ENCODE peak calls at places on chromosomes 7 and 10, in eight cellular contexts. One of them, this sample, is unnamed.

GRCh38 chr7:5363729-5364128 is 59.9 kb downstream of the TNRC18 start:
- DNase-seq in SK-N-SH: no peak
- DNase-seq in PC-9: no peak
- DNase-seq in IMR-90: no peak
- DNase-seq in psoas muscle: no peak
- DNase-seq in colonic mucosa: no peak
- DNase-seq in gastrocnemius medialis: no peak
- DNase-seq in heart left ventricle: no peak
- DNase-seq in this sample: no peak

GRCh38 chr7:129615018-129615417 is 3.5 kb downstream of the NRF1 start:
- DNase-seq in IMR-90: peak; percentile 72
- DNase-seq in gastrocnemius medialis: no peak
- DNase-seq in SK-N-SH: no peak
- DNase-seq in heart left ventricle: no peak
- DNase-seq in PC-9: peak; percentile 35
- DNase-seq in psoas muscle: no peak
- DNase-seq in colonic mucosa: no peak
- DNase-seq in this sample: no peak

GRCh38 chr7:2360791-2361190 is 6.2 kb downstream of the EIF3B start:
- DNase-seq in gastrocnemius medialis: no peak
- DNase-seq in PC-9: no peak
- DNase-seq in heart left ventricle: no peak
- DNase-seq in IMR-90: peak; percentile 48
- DNase-seq in psoas muscle: no peak
- DNase-seq in colonic mucosa: no peak
- DNase-seq in SK-N-SH: no peak
- DNase-seq in this sample: no peak

GRCh38 chr7:133575726-133576125 is 322.8 kb downstream of the EXOC4 start:
- DNase-seq in heart left ventricle: no peak
- DNase-seq in PC-9: no peak
- DNase-seq in SK-N-SH: peak; percentile 70
- DNase-seq in colonic mucosa: no peak
- DNase-seq in gastrocnemius medialis: no peak
- DNase-seq in IMR-90: no peak
- DNase-seq in psoas muscle: no peak
- DNase-seq in this sample: no peak

GRCh38 chr10:69577268-69578232 is 4.3 kb upstream of the NEUROG3 start:
- DNase-seq in psoas muscle: no peak
- DNase-seq in PC-9: peak; percentile 26
- DNase-seq in heart left ventricle: no peak
- DNase-seq in IMR-90: no peak
- DNase-seq in SK-N-SH: peak; percentile 52
- DNase-seq in colonic mucosa: no peak
- DNase-seq in gastrocnemius medialis: no peak
- DNase-seq in this sample: no peak

GRCh38 chr10:77105756-77106155 is 531.9 kb downstream of the KCNMA1 start:
- DNase-seq in heart left ventricle: no peak
- DNase-seq in gastrocnemius medialis: no peak
- DNase-seq in psoas muscle: no peak
- DNase-seq in IMR-90: peak; percentile 42
- DNase-seq in colonic mucosa: no peak
- DNase-seq in SK-N-SH: no peak
- DNase-seq in PC-9: no peak
- DNase-seq in this sample: no peak

GRCh38 chr7:114502454-114503254 is 88.0 kb downstream of the FOXP2 start:
- DNase-seq in PC-9: no peak
- DNase-seq in psoas muscle: no peak
- DNase-seq in SK-N-SH: no peak
- DNase-seq in colonic mucosa: peak; percentile 32
- DNase-seq in heart left ventricle: no peak
- DNase-seq in gastrocnemius medialis: no peak
- DNase-seq in IMR-90: peak; percentile 16
- DNase-seq in this sample: no peak

GRCh38 chr7:95471076-95471475 is 14.7 kb upstream of the ASB4 start:
- DNase-seq in PC-9: no peak
- DNase-seq in IMR-90: no peak
- DNase-seq in heart left ventricle: no peak
- DNase-seq in psoas muscle: no peak
- DNase-seq in SK-N-SH: no peak
- DNase-seq in gastrocnemius medialis: no peak
- DNase-seq in colonic mucosa: no peak
- DNase-seq in this sample: no peak

GRCh38 chr7:33053716-33054115 is 8.9 kb downstream of the NT5C3A start:
- DNase-seq in SK-N-SH: no peak
- DNase-seq in colonic mucosa: no peak
- DNase-seq in heart left ventricle: no peak
- DNase-seq in PC-9: no peak
- DNase-seq in psoas muscle: no peak
- DNase-seq in gastrocnemius medialis: no peak
- DNase-seq in IMR-90: no peak
- DNase-seq in this sample: no peak

GRCh38 chr10:83469719-83470336 is 669.5 kb upstream of the GHITM start:
- DNase-seq in colonic mucosa: no peak
- DNase-seq in IMR-90: no peak
- DNase-seq in PC-9: no peak
- DNase-seq in psoas muscle: no peak
- DNase-seq in gastrocnemius medialis: no peak
- DNase-seq in heart left ventricle: no peak
- DNase-seq in SK-N-SH: no peak
- DNase-seq in this sample: no peak

GRCh38 chr10:112177247-112177646 is 6.3 kb downstream of the GPAM start:
- DNase-seq in IMR-90: peak; percentile 27
- DNase-seq in PC-9: no peak
- DNase-seq in heart left ventricle: no peak
- DNase-seq in gastrocnemius medialis: no peak
- DNase-seq in colonic mucosa: no peak
- DNase-seq in SK-N-SH: no peak
- DNase-seq in psoas muscle: no peak
- DNase-seq in this sample: no peak
- H3K4me1 ChIP-seq in IMR-90: no peaks in the 10 kb centered on the region
- H3K4me1 ChIP-seq in PC-9: no peaks in the 10 kb centered on the region
- H3K4me1 ChIP-seq in heart left ventricle: peaks cover 5% of the 10 kb centered on the region
- H3K4me1 ChIP-seq in gastrocnemius medialis: peaks cover 14% of the 10 kb centered on the region
- H3K4me1 ChIP-seq in colonic mucosa: no peaks in the 10 kb centered on the region
- H3K4me1 ChIP-seq in SK-N-SH: no peaks in the 10 kb centered on the region
- H3K4me1 ChIP-seq in psoas muscle: peaks cover 9% of the 10 kb centered on the region
- H3K4me1 ChIP-seq in this sample: peaks cover 3% of the 10 kb centered on the region

DNA sequence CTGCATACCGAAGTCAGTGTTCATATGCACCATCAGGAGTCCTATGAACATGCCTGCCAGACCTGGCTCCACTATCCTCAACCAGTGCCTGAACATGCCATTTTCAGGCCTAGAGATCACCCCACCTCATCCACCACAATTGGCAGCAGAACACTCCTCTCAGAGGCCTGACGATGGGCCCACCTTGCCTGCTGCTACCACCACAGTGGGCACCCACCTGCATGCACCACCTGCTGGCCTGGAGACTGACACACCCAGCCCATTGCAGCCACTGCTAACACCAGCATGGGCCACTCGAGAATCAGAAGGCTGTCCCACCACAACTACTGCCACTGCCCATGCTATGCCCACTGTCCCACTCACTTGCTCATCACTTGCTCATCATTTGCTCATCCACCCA is 130.7 kb upstream of the FAM13C start:
- DNase-seq in PC-9: no peak
- DNase-seq in IMR-90: no peak
- DNase-seq in psoas muscle: no peak
- DNase-seq in colonic mucosa: no peak
- DNase-seq in SK-N-SH: no peak
- DNase-seq in gastrocnemius medialis: no peak
- DNase-seq in heart left ventricle: no peak
- DNase-seq in this sample: no peak
- TF ChIP-seq CTCF in PC-9: no peak
- TF ChIP-seq CTCF in IMR-90: no peak
- TF ChIP-seq CTCF in psoas muscle: no peak
- TF ChIP-seq CTCF in colonic mucosa: no peak
- TF ChIP-seq CTCF in SK-N-SH: no peak
- TF ChIP-seq CTCF in gastrocnemius medialis: no peak
- TF ChIP-seq CTCF in heart left ventricle: no peak
- TF ChIP-seq CTCF in this sample: no peak

DNA sequence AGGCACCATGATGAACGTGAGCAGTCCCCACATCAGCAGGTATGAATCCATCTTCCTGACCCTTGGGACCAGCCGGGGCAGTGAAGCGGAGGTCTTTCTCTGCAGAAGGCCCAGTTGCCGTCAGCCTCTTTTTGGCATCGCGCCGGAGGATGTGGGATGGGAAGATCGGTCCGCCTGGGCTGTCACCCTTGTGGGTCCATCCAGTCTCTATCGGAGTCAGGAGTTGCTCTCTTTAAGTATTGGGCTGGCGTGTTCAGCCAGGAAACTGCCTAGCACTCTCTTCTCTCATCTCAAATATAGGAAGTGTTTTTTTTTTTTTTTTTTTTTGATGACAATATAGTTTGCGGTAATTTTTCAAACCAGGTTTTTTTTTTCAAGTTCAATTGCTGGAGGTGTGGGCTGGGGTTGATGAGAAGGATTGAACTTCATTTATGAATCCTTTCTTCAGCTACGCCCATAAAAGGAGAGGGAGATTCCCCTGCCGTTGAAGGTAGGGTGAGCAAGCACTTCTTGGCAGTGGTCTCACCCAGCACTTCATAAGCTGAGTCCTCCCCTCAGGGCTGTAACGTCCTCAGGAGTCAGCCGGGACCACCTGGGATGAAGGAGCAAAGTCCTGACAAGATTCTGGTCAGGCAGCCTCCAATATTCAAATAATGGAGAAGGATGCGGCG is at the start of gene IL2RA:
- DNase-seq in IMR-90: no peak
- DNase-seq in SK-N-SH: no peak
- DNase-seq in colonic mucosa: no peak
- DNase-seq in heart left ventricle: no peak
- DNase-seq in gastrocnemius medialis: no peak
- DNase-seq in psoas muscle: no peak
- DNase-seq in PC-9: no peak
- DNase-seq in this sample: no peak
- H3K4me1 ChIP-seq in IMR-90: no peaks in the 10 kb centered on the region
- H3K4me1 ChIP-seq in SK-N-SH: no peaks in the 10 kb centered on the region
- H3K4me1 ChIP-seq in colonic mucosa: no peaks in the 10 kb centered on the region
- H3K4me1 ChIP-seq in heart left ventricle: peaks cover 12% of the 10 kb centered on the region
- H3K4me1 ChIP-seq in gastrocnemius medialis: peaks cover 16% of the 10 kb centered on the region
- H3K4me1 ChIP-seq in psoas muscle: peaks cover 6% of the 10 kb centered on the region
- H3K4me1 ChIP-seq in PC-9: no peaks in the 10 kb centered on the region
- H3K4me1 ChIP-seq in this sample: no peaks in the 10 kb centered on the region

GRCh38 chr10:17375936-17376584 is 78.3 kb downstream of the ST8SIA6 start:
- DNase-seq in SK-N-SH: peak; percentile 16
- DNase-seq in psoas muscle: no peak
- DNase-seq in IMR-90: peak; percentile 2
- DNase-seq in heart left ventricle: no peak
- DNase-seq in colonic mucosa: no peak
- DNase-seq in PC-9: no peak
- DNase-seq in gastrocnemius medialis: no peak
- DNase-seq in this sample: no peak
- TF ChIP-seq CTCF in SK-N-SH: peak; percentile 60
- TF ChIP-seq CTCF in psoas muscle: no peak
- TF ChIP-seq CTCF in IMR-90: peak; percentile 44
- TF ChIP-seq CTCF in heart left ventricle: no peak
- TF ChIP-seq CTCF in colonic mucosa: no peak
- TF ChIP-seq CTCF in PC-9: peak; percentile 31
- TF ChIP-seq CTCF in gastrocnemius medialis: no peak
- TF ChIP-seq CTCF in this sample: no peak

GRCh38 chr10:124723826-124724225 is 20.4 kb downstream of the FAM53B start:
- DNase-seq in SK-N-SH: no peak
- DNase-seq in colonic mucosa: no peak
- DNase-seq in IMR-90: no peak
- DNase-seq in psoas muscle: no peak
- DNase-seq in PC-9: no peak
- DNase-seq in gastrocnemius medialis: no peak
- DNase-seq in heart left ventricle: no peak
- DNase-seq in this sample: no peak
- H3K4me1 ChIP-seq in SK-N-SH: no peaks in the 10 kb centered on the region
- H3K4me1 ChIP-seq in colonic mucosa: peaks cover 61% of the 10 kb centered on the region
- H3K4me1 ChIP-seq in IMR-90: peaks cover 5% of the 10 kb centered on the region
- H3K4me1 ChIP-seq in psoas muscle: peaks cover 87% of the 10 kb centered on the region
- H3K4me1 ChIP-seq in PC-9: peaks cover 4% of the 10 kb centered on the region
- H3K4me1 ChIP-seq in gastrocnemius medialis: peaks cover 99% of the 10 kb centered on the region
- H3K4me1 ChIP-seq in heart left ventricle: peaks cover 97% of the 10 kb centered on the region
- H3K4me1 ChIP-seq in this sample: peaks cover 26% of the 10 kb centered on the region